ENCODE peak calls at places on chromosomes 16 and 17, in four cellular contexts. One of them, this sample, is unnamed.

GRCh38 chr17:50649042-50649908 is 14.6 kb downstream of the ABCC3 start:
- DNase-seq in tibial nerve: no peak
- DNase-seq in right cardiac atrium: no peak
- DNase-seq in A549: no peak
- DNase-seq in this sample: no peak

GRCh38 chr17:27846042-27846655 is 45.8 kb upstream of the NOS2 start:
- DNase-seq in tibial nerve: no peak
- DNase-seq in right cardiac atrium: no peak
- DNase-seq in A549: no peak
- DNase-seq in this sample: no peak

GRCh38 chr16:70715113-70715711 is 29.4 kb upstream of the MTSS2 start:
- DNase-seq in tibial nerve: peak; percentile 42
- DNase-seq in right cardiac atrium: peak; percentile 93
- DNase-seq in A549: peak; percentile 93
- DNase-seq in this sample: peak; percentile 100

GRCh38 chr16:86502856-86503748 is 7.2 kb upstream of the FOXF1 start:
- DNase-seq in tibial nerve: no peak
- DNase-seq in right cardiac atrium: no peak
- DNase-seq in A549: no peak
- DNase-seq in this sample: no peak

GRCh38 chr16:11994187-11995119 is 17.9 kb downstream of the SNX29 start:
- DNase-seq in tibial nerve: no peak
- DNase-seq in right cardiac atrium: no peak
- DNase-seq in A549: no peak
- DNase-seq in this sample: no peak

GRCh38 chr16:86823895-86824671 is 245.7 kb downstream of the FOXL1 start:
- DNase-seq in tibial nerve: no peak
- DNase-seq in right cardiac atrium: no peak
- DNase-seq in A549: no peak
- DNase-seq in this sample: no peak

GRCh38 chr17:8375738-8376259 is 705 bp downstream of the KRABD2 start:
- DNase-seq in tibial nerve: no peak
- DNase-seq in right cardiac atrium: no peak
- DNase-seq in A549: no peak
- DNase-seq in this sample: peak; percentile 13

GRCh38 chr16:56600398-56600999 is 7.9 kb upstream of the MT2A start:
- DNase-seq in tibial nerve: no peak
- DNase-seq in right cardiac atrium: no peak
- DNase-seq in A549: peak; percentile 87
- DNase-seq in this sample: peak; percentile 73

GRCh38 chr16:86391987-86392386 is 118.3 kb upstream of the FOXF1 start:
- DNase-seq in tibial nerve: no peak
- DNase-seq in right cardiac atrium: no peak
- DNase-seq in A549: no peak
- DNase-seq in this sample: no peak

GRCh38 chr17:59846391-59847165 is 46.2 kb downstream of the TUBD1 start:
- DNase-seq in tibial nerve: no peak
- DNase-seq in right cardiac atrium: peak; percentile 66
- DNase-seq in A549: peak; percentile 84
- DNase-seq in this sample: peak; percentile 98

GRCh38 chr16:27515874-27516353 is 33.8 kb downstream of the GTF3C1 start:
- DNase-seq in tibial nerve: no peak
- DNase-seq in right cardiac atrium: no peak
- DNase-seq in A549: peak; percentile 69
- DNase-seq in this sample: peak; percentile 61

GRCh38 chr17:16378631-16379282 is 2.1 kb upstream of the UBB start:
- DNase-seq in tibial nerve: no peak
- DNase-seq in right cardiac atrium: no peak
- DNase-seq in A549: peak; percentile 64
- DNase-seq in this sample: no peak

GRCh38 chr17:48002208-48002919 is 31.5 kb downstream of the CDK5RAP3 start:
- DNase-seq in tibial nerve: no peak
- DNase-seq in right cardiac atrium: no peak
- DNase-seq in A549: peak; percentile 36
- DNase-seq in this sample: peak; percentile 78

GRCh38 chr16:87045462-87046216 is 271.6 kb downstream of the C16orf95 start:
- DNase-seq in tibial nerve: no peak
- DNase-seq in right cardiac atrium: no peak
- DNase-seq in A549: no peak
- DNase-seq in this sample: no peak

GRCh38 chr17:18217412-18218015 is 7.9 kb upstream of the LLGL1 start:
- DNase-seq in tibial nerve: peak; percentile 74
- DNase-seq in right cardiac atrium: peak; percentile 89
- DNase-seq in A549: peak; percentile 97
- DNase-seq in this sample: peak; percentile 73

GRCh38 chr16:86496929-86497381 is 13.4 kb upstream of the FOXF1 start:
- DNase-seq in tibial nerve: no peak
- DNase-seq in right cardiac atrium: no peak
- DNase-seq in A549: no peak
- DNase-seq in this sample: no peak

GRCh38 chr16:70779361-70779760 is 21.6 kb downstream of the VAC14 start:
- DNase-seq in tibial nerve: no peak
- DNase-seq in right cardiac atrium: no peak
- DNase-seq in A549: no peak
- DNase-seq in this sample: no peak

GRCh38 chr17:35063514-35064223 is at the start of gene RFFL:
- DNase-seq in tibial nerve: peak; percentile 81
- DNase-seq in right cardiac atrium: peak; percentile 84
- DNase-seq in A549: peak; percentile 99
- DNase-seq in this sample: peak; percentile 99

GRCh38 chr16:55102077-55102476 is 171.4 kb downstream of the IRX5 start:
- DNase-seq in tibial nerve: no peak
- DNase-seq in right cardiac atrium: no peak
- DNase-seq in A549: no peak
- DNase-seq in this sample: no peak

GRCh38 chr17:43755389-43755875 is 3.2 kb downstream of the SOST start:
- DNase-seq in tibial nerve: no peak
- DNase-seq in right cardiac atrium: peak; percentile 73
- DNase-seq in A549: no peak
- DNase-seq in this sample: no peak

GRCh38 chr16:76487411-76488064 is 210.3 kb downstream of the CNTNAP4 start:
- DNase-seq in tibial nerve: no peak
- DNase-seq in right cardiac atrium: no peak
- DNase-seq in A549: no peak
- DNase-seq in this sample: no peak

GRCh38 chr17:82917656-82918345 is 78.0 kb upstream of the ZNF750 start:
- DNase-seq in tibial nerve: no peak
- DNase-seq in right cardiac atrium: peak; percentile 54
- DNase-seq in A549: peak; percentile 31
- DNase-seq in this sample: peak; percentile 19

GRCh38 chr17:82244413-82245140 is 15.7 kb downstream of the SLC16A3 start:
- DNase-seq in tibial nerve: no peak
- DNase-seq in right cardiac atrium: peak; percentile 61
- DNase-seq in A549: no peak
- DNase-seq in this sample: peak; percentile 25

GRCh38 chr16:87678618-87679017 is 76.3 kb downstream of the JPH3 start:
- DNase-seq in tibial nerve: no peak
- DNase-seq in right cardiac atrium: no peak
- DNase-seq in A549: peak; percentile 46
- DNase-seq in this sample: no peak

GRCh38 chr16:29962344-29962994 is 590 bp downstream of the TMEM219 start:
- DNase-seq in tibial nerve: no peak
- DNase-seq in right cardiac atrium: peak; percentile 43
- DNase-seq in A549: no peak
- DNase-seq in this sample: peak; percentile 43